ENCODE peak calls at places on chromosomes 16 and 17, in ten cellular contexts. Z is fibroblast of gingiva; Q is heart left ventricle; S is stimulated activated CD4-positive, alpha-beta T cell treated with anti-CD3 and anti-CD28 coated beads, Interleukin-4, amount 100 ng/mL, for 48 hours; O is GM04503; K is body of pancreas; N is WERI-Rb-1; H is activated CD8-positive, alpha-beta T cell treated with anti-CD3 and anti-CD28 coated beads, Interleukin-2, amount 10 ng/mL, durations not matched to agents 7 days and 5 days; E is kidney epithelial cell; Y is fibroblast of villous mesenchyme. L is an unnamed sample.

GRCh38 chr17:50283246-50283645 is 9.0 kb downstream of the TMEM92 start:
- DNase-seq in Z (no peak), Q (no peak), S (peak; percentile 48), O (no peak), K (no peak), N (no peak), H (no peak), E (no peak), Y (no peak), L (no peak)

GRCh38 chr17:31413871-31414589 is 22.6 kb downstream of the RAB11FIP4 start:
- DNase-seq in Z (peak; percentile 18), Q (peak; percentile 62), S (no peak), O (peak; percentile 19), K (no peak), N (no peak), H (no peak), E (no peak), Y (peak; percentile 73), L (peak; percentile 58)

GRCh38 chr17:82020874-82021727 is 1.6 kb downstream of the CENPX start:
- DNase-seq in Z (peak; percentile 72), Q (peak; percentile 76), S (peak; percentile 57), O (no peak), K (peak; percentile 83), N (peak; percentile 88), H (peak; percentile 77), E (peak; percentile 34), Y (peak; percentile 78), L (peak; percentile 83)

GRCh38 chr16:66692341-66692740 is 4.2 kb downstream of the CMTM4 start:
- DNase-seq in Z (no peak), Q (no peak), S (no peak), O (no peak), K (no peak), N (no peak), H (no peak), E (no peak), Y (no peak), L (no peak)

GRCh38 chr17:30290696-30291570 is 811 bp downstream of the BLMH start:
- DNase-seq in Z (peak; percentile 6), Q (peak; percentile 45), S (peak; percentile 11), O (no peak), K (peak; percentile 70), N (peak; percentile 71), H (peak; percentile 54), E (no peak), Y (peak; percentile 38), L (peak; percentile 33)

GRCh38 chr17:29709861-29710849 is 87.4 kb upstream of the CORO6 start:
- DNase-seq in Z (peak; percentile 87), Q (no peak), S (no peak), O (no peak), K (no peak), N (no peak), H (no peak), E (no peak), Y (peak; percentile 67), L (peak; percentile 52)

GRCh38 chr17:69492410-69493071 is 78.0 kb downstream of the MAP2K6 start:
- DNase-seq in Z (peak; percentile 75), Q (no peak), S (no peak), O (peak; percentile 70), K (no peak), N (no peak), H (no peak), E (peak; percentile 50), Y (peak; percentile 73), L (peak; percentile 32)

GRCh38 chr16:1163567-1164055 is 10.7 kb downstream of the CACNA1H start:
- DNase-seq in Z (no peak), Q (no peak), S (no peak), O (no peak), K (no peak), N (no peak), H (no peak), E (no peak), Y (no peak), L (no peak)

GRCh38 chr16:88533945-88534641 is 36.1 kb upstream of the ZC3H18 start:
- DNase-seq in Z (peak; percentile 49), Q (peak; percentile 77), S (peak; percentile 72), O (no peak), K (peak; percentile 44), N (peak; percentile 45), H (peak; percentile 82), E (no peak), Y (peak; percentile 52), L (peak; percentile 58)

GRCh38 chr17:19800571-19800970 is 52.5 kb upstream of the ALDH3A1 start:
- DNase-seq in Z (no peak), Q (no peak), S (no peak), O (no peak), K (no peak), N (no peak), H (no peak), E (no peak), Y (no peak), L (no peak)

GRCh38 chr17:2025622-2026309 is 632 bp upstream of the RTN4RL1 start:
- DNase-seq in Z (peak; percentile 61), Q (peak; percentile 79), S (no peak), O (no peak), K (peak; percentile 85), N (peak; percentile 90), H (peak; percentile 41), E (no peak), Y (peak; percentile 68), L (peak; percentile 70)